ENCODE peak calls at places on chromosomes 6 and 20, in six cellular contexts. L is neuronal stem cell, I is IMR-90, J is H9, Q is mesenchymal stem cell, S is H1. D is an unnamed sample.

GRCh38 chr20:32506721-32507120 is 78.4 kb downstream of the NOL4L start:
- DNase-seq in I (no peak), Q (no peak), L (no peak), J (peak), S (no peak), D (no peak)

GRCh38 chr6:161415302-161415855 is 141.5 kb upstream of the AGPAT4 start:
- DNase-seq in J (no peak), S (no peak), L (no peak), Q (no peak), I (no peak), D (no peak)

GRCh38 chr6:136950436-136950835 is 28.3 kb downstream of the SLC35D3 start:
- DNase-seq in S (no peak), L (no peak), J (no peak), I (peak), Q (peak), D (no peak)

GRCh38 chr6:18363746-18364145 is 23.4 kb upstream of the RNF144B start:
- DNase-seq in J (no peak), I (no peak), L (peak), S (no peak), Q (no peak), D (peak)

GRCh38 chr6:95601133-95601532 is 23.8 kb downstream of the MANEA start:
- DNase-seq in J (no peak), Q (peak), L (no peak), I (peak), S (no peak), D (peak)

GRCh38 chr6:34792605-34793500 is 970 bp downstream of the BLTP3A start:
- DNase-seq in L (peak), S (no peak), Q (peak), J (peak), I (peak), D (peak)

GRCh38 chr6:116461563-116462507 is 660 bp downstream of the CALHM6 start:
- DNase-seq in I (peak), J (peak), L (peak), S (peak), Q (peak), D (peak)

GRCh38 chr20:34549291-34549928 is 9.1 kb upstream of the MAP1LC3A start:
- DNase-seq in I (peak), J (peak), S (no peak), Q (peak), L (no peak), D (peak)

GRCh38 chr6:143123081-143123480 is 62.4 kb downstream of the AIG1 start:
- DNase-seq in S (no peak), I (no peak), L (no peak), J (no peak), Q (no peak), D (no peak)

GRCh38 chr20:42740191-42740870 is 449.4 kb downstream of the PTPRT start:
- DNase-seq in I (no peak), S (no peak), L (no peak), J (no peak), Q (no peak), D (no peak)

GRCh38 chr20:42747765-42748411 is 441.8 kb downstream of the PTPRT start:
- DNase-seq in Q (no peak), S (no peak), I (no peak), L (no peak), J (no peak), D (no peak)

GRCh38 chr20:42741906-42742305 is 447.8 kb downstream of the PTPRT start:
- DNase-seq in Q (no peak), L (no peak), I (no peak), S (no peak), J (no peak), D (no peak)

GRCh38 chr20:42742926-42743325 is 446.8 kb downstream of the PTPRT start:
- DNase-seq in I (no peak), L (no peak), Q (no peak), S (no peak), J (no peak), D (no peak)

DNA sequence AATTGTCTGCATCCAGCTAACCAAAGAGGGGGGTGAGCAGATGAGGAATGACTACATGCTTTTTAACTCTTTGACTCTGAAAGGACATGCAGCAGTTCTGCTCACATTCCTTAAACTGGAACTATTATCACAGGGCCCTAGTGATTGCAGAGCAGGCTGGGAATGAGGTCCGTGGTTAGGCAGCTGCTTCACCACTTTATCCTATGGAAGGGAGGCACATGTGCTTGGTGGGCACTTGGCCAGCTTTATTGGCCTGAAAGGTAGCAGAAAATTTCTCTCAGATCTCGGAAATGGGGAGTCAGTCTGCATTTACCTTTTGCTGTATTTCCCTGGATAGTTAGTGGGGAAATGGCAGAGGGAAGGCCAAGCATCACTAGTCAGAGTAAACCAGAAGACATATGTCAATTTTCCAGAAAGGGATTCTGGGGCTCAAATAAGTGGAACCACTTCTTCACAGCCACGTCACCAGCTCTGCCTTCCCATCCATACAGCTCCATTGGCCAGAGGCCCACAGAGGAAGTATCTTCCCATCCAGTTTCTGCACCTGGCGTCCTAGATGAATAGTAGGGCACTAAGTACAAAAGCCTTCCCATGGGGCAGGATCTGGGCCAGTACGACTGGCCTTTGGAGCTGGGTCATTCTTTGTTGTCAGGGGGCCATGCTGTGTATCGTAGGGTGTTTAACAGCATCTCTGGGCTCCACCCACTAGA is 444.8 kb downstream of the PTPRT start:
- DNase-seq in L (no peak), Q (no peak), I (no peak), S (no peak), J (no peak), D (no peak)
- H2AK5ac ChIP-seq in L (no peak), Q (no peak), I (no peak), S (no peak), J (no peak), D (no peak)

GRCh38 chr20:59515906-59516209 is 88.5 kb upstream of the PHACTR3 start:
- DNase-seq in I (no peak), L (no peak), Q (no peak), J (no peak), S (no peak), D (no peak)
- H3K9ac ChIP-seq in I (no peak), L (no peak), Q (no peak), J (no peak), S (no peak), D (no peak)

DNA sequence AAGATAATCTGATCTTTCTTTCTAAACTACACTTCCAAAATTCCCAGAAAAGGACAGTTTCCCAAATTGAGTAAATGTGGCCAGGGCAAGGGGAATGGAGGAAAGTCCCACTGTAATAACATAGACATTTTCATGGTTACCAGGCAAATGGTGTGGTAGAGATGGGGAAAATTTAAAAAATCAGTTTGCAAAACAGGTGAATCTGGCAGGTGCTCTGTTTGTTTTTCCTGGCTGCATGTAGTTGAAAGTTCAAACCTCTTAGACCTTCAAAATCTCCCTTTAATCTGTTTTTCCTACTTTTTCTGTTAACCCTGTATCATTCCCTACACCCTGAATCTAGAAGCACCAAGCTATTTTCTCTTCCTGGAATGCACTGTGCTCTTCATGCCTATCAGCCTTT is 2.0 kb upstream of the BCKDHB start:
- DNase-seq in S (no peak), Q (no peak), J (no peak), L (no peak), I (no peak), D (no peak)
- H2AFZ ChIP-seq in S (no peak), Q (no peak), J (no peak), L (peak), I (no peak), D (no peak)

GRCh38 chr20:18466574-18466893 is 296 bp downstream of the DZANK1 start:
- DNase-seq in L (no peak), Q (no peak), S (no peak), I (no peak), J (no peak), D (no peak)

GRCh38 chr20:18465536-18466200 is 1.2 kb downstream of the DZANK1 start:
- DNase-seq in J (no peak), Q (no peak), S (no peak), L (no peak), I (no peak), D (no peak)

GRCh38 chr20:18466894-18467678 is at the start of the genes DZANK1 and POLR3F:
- DNase-seq in J (peak), I (peak), S (peak), Q (peak), L (peak), D (peak)
- H2AK5ac ChIP-seq in J (no peak), I (no peak), S (no peak), Q (no peak), L (no peak), D (no peak)

GRCh38 chr6:27775796-27776184 is 136.4 kb downstream of the OR2B2 start:
- DNase-seq in J (no peak), L (no peak), S (no peak), I (no peak), Q (no peak), D (no peak)

GRCh38 chr6:27777614-27778355 is 134.4 kb downstream of the OR2B2 start:
- DNase-seq in L (no peak), S (no peak), Q (no peak), J (peak), I (no peak), D (no peak)

GRCh38 chr6:27776504-27776903 is 135.7 kb downstream of the OR2B2 start:
- DNase-seq in S (no peak), I (no peak), Q (no peak), J (no peak), L (no peak), D (no peak)

GRCh38 chr6:27778625-27779417 is 133.4 kb downstream of the OR2B2 start:
- DNase-seq in L (no peak), Q (no peak), I (no peak), S (no peak), J (no peak), D (no peak)

GRCh38 chr6:27777126-27777525 is 135.1 kb downstream of the OR2B2 start:
- DNase-seq in J (no peak), L (no peak), Q (no peak), I (no peak), S (no peak), D (no peak)
- H3K9ac ChIP-seq in J (peak), L (no peak), Q (no peak), I (no peak), S (peak), D (no peak)